ENCODE peak calls at places on chromosome 11, in eight cellular contexts. I, P, X, Z, J, E, V and A are unnamed samples.

GRCh38 chr11:15526032-15526431 is 411.3 kb downstream of the INSC start:
- DNase-seq in X (no peak), I (no peak), J (no peak), V (no peak), Z (no peak), E (no peak), P (no peak), A (no peak)

GRCh38 chr11:86740628-86741488 is 59.5 kb upstream of the PRSS23 start:
- DNase-seq in E (peak; percentile 51), Z (peak; percentile 88), J (peak; percentile 97), I (peak; percentile 98), V (peak; percentile 46), X (peak; percentile 92), P (peak; percentile 95), A (no peak)

GRCh38 chr11:6682591-6682935 is 577 bp downstream of the MRPL17 start:
- DNase-seq in J (peak; percentile 10), X (no peak), E (peak; percentile 18), V (no peak), I (no peak), Z (no peak), P (no peak), A (no peak)

GRCh38 chr11:88281317-88281712 is 56.2 kb downstream of the CTSC start:
- DNase-seq in P (no peak), E (no peak), Z (no peak), I (peak; percentile 8), J (peak; percentile 26), X (peak; percentile 44), V (no peak), A (no peak)

GRCh38 chr11:47714554-47715081 is 551 bp downstream of the AGBL2 start:
- DNase-seq in E (peak; percentile 17), Z (no peak), J (peak; percentile 22), V (no peak), I (peak; percentile 26), P (no peak), X (no peak), A (peak; percentile 18)

GRCh38 chr11:134638796-134639540 is 226.9 kb upstream of the B3GAT1 start:
- DNase-seq in I (no peak), V (no peak), J (no peak), X (no peak), P (no peak), Z (no peak), E (no peak), A (no peak)

GRCh38 chr11:1121343-1122331 is 36.1 kb upstream of the MUC5AC start:
- DNase-seq in Z (no peak), P (no peak), X (peak; percentile 23), V (no peak), I (no peak), J (no peak), E (no peak), A (no peak)

GRCh38 chr11:8948901-8949300 is 6.1 kb upstream of the ASCL3 start:
- DNase-seq in V (no peak), P (no peak), X (no peak), Z (no peak), E (no peak), J (no peak), I (no peak), A (no peak)

GRCh38 chr11:69915501-69916250 is 96.5 kb upstream of the FGF3 start:
- DNase-seq in E (peak; percentile 84), Z (no peak), X (peak; percentile 95), V (peak; percentile 88), I (peak; percentile 69), J (peak; percentile 77), P (peak; percentile 72), A (peak; percentile 53)

GRCh38 chr11:120182790-120183491 is 27.9 kb upstream of the OAF start:
- DNase-seq in P (no peak), V (peak; percentile 77), X (peak; percentile 47), E (peak; percentile 72), J (no peak), I (no peak), Z (no peak), A (no peak)

GRCh38 chr11:35324981-35325380 is 94.4 kb downstream of the SLC1A2 start:
- DNase-seq in E (no peak), P (no peak), X (peak; percentile 33), J (no peak), V (no peak), I (no peak), Z (no peak), A (no peak)

GRCh38 chr11:120098503-120099054 is 39.3 kb downstream of the TRIM29 start:
- DNase-seq in E (no peak), I (no peak), J (no peak), Z (no peak), X (no peak), V (no peak), P (no peak), A (no peak)

GRCh38 chr11:4418403-4418802 is 24.9 kb upstream of the TRIM21 start:
- DNase-seq in I (no peak), E (peak; percentile 80), Z (no peak), V (peak; percentile 72), P (no peak), J (no peak), X (no peak), A (no peak)

DNA sequence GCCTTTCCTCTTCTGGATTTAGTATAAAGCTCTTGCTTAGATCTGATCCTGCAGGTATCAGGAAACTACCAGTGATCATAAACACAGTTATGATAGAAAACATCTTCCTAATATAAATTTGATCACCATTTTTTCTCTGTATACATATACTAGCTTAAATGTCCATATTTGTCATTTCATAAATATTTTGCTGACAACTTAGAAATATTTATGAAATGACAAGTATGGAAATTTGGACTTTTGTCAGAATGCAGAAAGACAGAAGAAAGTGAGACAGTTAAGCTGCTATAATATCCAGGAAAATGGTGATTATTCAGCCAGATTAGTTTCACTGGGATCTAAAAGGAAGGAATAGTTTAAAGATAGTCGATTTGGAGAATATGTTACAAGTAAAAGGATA is 22.8 kb upstream of the TRIM21 start:
- DNase-seq in I (no peak), X (no peak), Z (no peak), P (no peak), V (no peak), J (no peak), E (no peak), A (no peak)
- H3K4me3 ChIP-seq in I (no peak overlapping the region), X (no peak overlapping the region), Z (no peak overlapping the region), P (no peak overlapping the region), V (no peak overlapping the region), J (no peak overlapping the region), E (no peak overlapping the region), A (no peak overlapping the region)

GRCh38 chr11:34051349-34052035 is at the start of gene CAPRIN1:
- DNase-seq in I (peak; percentile 88), X (peak; percentile 90), J (peak; percentile 93), Z (peak; percentile 63), P (peak; percentile 67), V (peak; percentile 85), E (peak; percentile 84), A (peak; percentile 97)
- TF ChIP-seq CTCF in I (no peak), X (no peak), J (no peak), Z (no peak), P (no peak), V (peak; percentile 4), E (no peak), A (no peak)

GRCh38 chr11:13966486-13966885 is 4.0 kb downstream of the SPON1 start:
- DNase-seq in J (no peak), Z (no peak), V (no peak), E (no peak), I (no peak), P (no peak), X (no peak), A (no peak)

GRCh38 chr11:13965337-13965736 is 2.8 kb downstream of the SPON1 start:
- DNase-seq in V (no peak), J (no peak), E (no peak), I (no peak), X (no peak), Z (no peak), P (no peak), A (no peak)

GRCh38 chr11:13963949-13964770 is 1.6 kb downstream of the SPON1 start:
- DNase-seq in V (no peak), I (no peak), E (no peak), J (no peak), X (peak; percentile 43), Z (no peak), P (no peak), A (no peak)

GRCh38 chr11:13963169-13963948 is 836 bp downstream of the SPON1 start:
- DNase-seq in J (peak; percentile 35), X (no peak), P (no peak), I (peak; percentile 39), V (no peak), Z (no peak), E (no peak), A (no peak)

DNA sequence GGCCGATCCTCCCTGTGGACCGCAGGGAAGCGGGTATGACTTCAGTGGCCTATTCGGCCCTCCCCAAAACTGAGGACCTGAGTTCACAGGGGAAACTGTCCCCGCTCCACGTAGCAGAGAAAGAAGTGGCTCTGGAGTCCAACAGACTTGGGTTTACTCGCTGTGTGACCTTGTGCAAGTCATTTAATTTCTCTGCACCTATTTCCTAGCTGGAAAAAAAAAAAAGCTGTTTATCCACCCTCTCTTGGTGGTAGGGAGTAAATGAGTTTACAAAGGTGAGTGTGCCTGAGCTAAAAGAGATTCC is 2.2 kb downstream of the SPON1 start:
- DNase-seq in P (no peak), I (no peak), J (no peak), V (no peak), Z (no peak), X (no peak), E (no peak), A (no peak)
- H3K4me3 ChIP-seq in P (no peak overlapping the region), I (peak overlapping the region; percentile 12), J (peak overlapping the region; percentile 39), V (no peak overlapping the region), Z (no peak overlapping the region), X (peak overlapping the region; percentile 60), E (no peak overlapping the region), A (no peak overlapping the region)

DNA sequence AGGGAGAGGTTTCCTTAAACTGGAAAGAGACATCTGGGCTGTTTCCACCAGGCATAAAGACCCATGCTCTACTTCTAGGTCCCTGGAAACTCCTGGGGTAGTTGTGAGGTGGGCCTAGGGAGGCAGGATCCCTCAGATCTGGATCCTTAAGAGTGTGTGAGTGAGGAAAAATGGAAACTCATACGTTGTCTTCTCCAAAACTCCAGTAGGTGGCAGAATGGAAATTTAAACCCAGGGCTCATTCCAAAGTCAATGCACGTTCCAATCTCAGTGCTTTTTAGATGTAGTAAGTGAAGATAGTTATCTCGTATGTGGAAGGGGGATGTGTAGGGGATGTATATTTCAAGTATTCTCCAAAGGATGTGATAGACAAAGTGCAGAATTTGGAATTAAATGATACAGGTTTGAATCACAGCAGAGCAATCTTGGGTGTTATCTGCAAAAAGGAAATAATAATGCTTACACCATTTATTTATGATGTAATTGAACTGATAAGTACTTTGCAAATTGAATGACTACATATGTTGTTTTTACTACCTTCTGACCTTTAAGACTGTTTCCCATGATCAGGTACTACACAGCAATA is 13.1 kb upstream of the MMP1 start:
- DNase-seq in E (no peak), Z (no peak), P (peak; percentile 18), I (peak; percentile 47), V (no peak), J (peak; percentile 24), X (peak; percentile 69), A (no peak)
- TF ChIP-seq CTCF in E (no peak), Z (peak; percentile 71), P (peak; percentile 69), I (peak; percentile 61), V (peak; percentile 33), J (peak; percentile 52), X (peak; percentile 88), A (peak; percentile 29)

GRCh38 chr11:67304511-67305113 is 1.3 kb downstream of the SSH3 start:
- DNase-seq in V (no peak), X (no peak), P (no peak), Z (no peak), I (no peak), E (peak; percentile 19), J (no peak), A (no peak)
- H3K4me3 ChIP-seq in V (peak overlapping the region; percentile 97), X (peak overlapping the region; percentile 93), P (peak overlapping the region; percentile 72), Z (peak overlapping the region; percentile 79), I (peak overlapping the region; percentile 45), E (peak overlapping the region; percentile 97), J (peak overlapping the region; percentile 73), A (no peak overlapping the region)